ENCODE peak calls at places on chromosomes 6 and 20, in ten cellular contexts. C is fibroblast of lung; V is transverse colon; I is activated naive CD4-positive, alpha-beta T cell; N is stimulated activated naive CD8-positive, alpha-beta T cell treated with anti-CD3 and anti-CD28 coated beads, Interleukin-15, amount 100 ng/mL, for 72 hours; B is T-helper 1 cell; T is aorta; M is DMS 273 treated with DMSO at 0.1 percent for 48 hours; X is stimulated activated CD8-positive, alpha-beta memory T cell treated with anti-CD3 and anti-CD28 coated beads, Interleukin-7, amount 100 ng/mL, for 4 hours; W is lower lobe of right lung. K is an unnamed sample.

GRCh38 chr6:10678456-10678855 is 16.0 kb downstream of the C6orf52 start:
- DNase-seq in C (no peak), V (no peak), I (no peak), N (no peak), B (no peak), T (no peak), M (no peak), X (no peak), W (no peak), K (no peak)

GRCh38 chr6:150627601-150628012 is 27.9 kb downstream of the PLEKHG1 start:
- DNase-seq in C (peak), V (no peak), I (no peak), N (no peak), B (no peak), T (no peak), M (peak), X (no peak), W (no peak), K (no peak)

GRCh38 chr6:36660771-36661471 is 17.6 kb upstream of the CDKN1A start:
- DNase-seq in C (no peak), V (peak), I (no peak), N (no peak), B (no peak), T (peak), M (no peak), X (no peak), W (peak), K (no peak)

GRCh38 chr20:49323622-49324238 is 45.9 kb upstream of the ZNFX1 start:
- DNase-seq in C (peak), V (no peak), I (no peak), N (peak), B (no peak), T (no peak), M (peak), X (no peak), W (no peak), K (no peak)

GRCh38 chr20:58634121-58634817 is 16.8 kb upstream of the STX16 start:
- DNase-seq in C (peak), V (no peak), I (no peak), N (peak), B (no peak), T (no peak), M (no peak), X (peak), W (no peak), K (peak)

GRCh38 chr6:116251568-116252384 is 2.1 kb downstream of the TSPYL4 start:
- DNase-seq in C (peak), V (no peak), I (no peak), N (no peak), B (no peak), T (no peak), M (no peak), X (no peak), W (no peak), K (no peak)

GRCh38 chr6:80503660-80504059 is 397.2 kb downstream of the BCKDHB start:
- DNase-seq in C (no peak), V (no peak), I (no peak), N (no peak), B (no peak), T (no peak), M (no peak), X (no peak), W (no peak), K (no peak)

GRCh38 chr6:56382416-56382940 is 135.1 kb upstream of the COL21A1 start:
- DNase-seq in C (no peak), V (no peak), I (no peak), N (no peak), B (no peak), T (no peak), M (no peak), X (no peak), W (no peak), K (no peak)

GRCh38 chr6:5261545-5262109 is 314 bp downstream of the FARS2 start:
- DNase-seq in C (no peak), V (no peak), I (no peak), N (no peak), B (no peak), T (no peak), M (no peak), X (no peak), W (no peak), K (no peak)

GRCh38 chr6:106363401-106364138 is 3.1 kb downstream of the CRYBG1 start:
- DNase-seq in C (peak), V (no peak), I (no peak), N (no peak), B (no peak), T (no peak), M (no peak), X (no peak), W (no peak), K (no peak)

GRCh38 chr20:54794874-54795273 is 319.5 kb downstream of the DOK5 start:
- DNase-seq in C (no peak), V (no peak), I (no peak), N (no peak), B (no peak), T (no peak), M (no peak), X (no peak), W (no peak), K (no peak)

GRCh38 chr6:18326001-18326400 is 61.1 kb upstream of the RNF144B start:
- DNase-seq in C (no peak), V (no peak), I (no peak), N (no peak), B (no peak), T (no peak), M (no peak), X (no peak), W (no peak), K (no peak)

GRCh38 chr6:23589811-23590210 is 536.2 kb upstream of the NRSN1 start:
- DNase-seq in C (peak), V (no peak), I (no peak), N (no peak), B (no peak), T (no peak), M (no peak), X (no peak), W (no peak), K (no peak)

K was measured in RWPE2.